ENCODE peak calls at places on chromosomes 3 and 15, in six cellular contexts. N is GM12878, L is A549, Q is K562, B is HepG2, M is upper lobe of left lung. V is an unnamed sample.

GRCh38 chr3:69320867-69321266 is 65.0 kb downstream of the FRMD4B start:
- ATAC-seq in N (peak), L (no peak), Q (no peak), B (no peak), M (peak), V (peak)

GRCh38 chr3:150248116-150248864 is 159.8 kb upstream of the TSC22D2 start:
- ATAC-seq in N (peak), L (no peak), Q (no peak), B (no peak), M (no peak), V (no peak)

GRCh38 chr15:73924258-73924921 is 1.9 kb upstream of the LOXL1 start:
- ATAC-seq in N (no peak), L (peak), Q (no peak), B (no peak), M (no peak), V (peak)

GRCh38 chr15:34759992-34760391 is 5.2 kb upstream of the GJD2 start:
- ATAC-seq in N (no peak), L (no peak), Q (no peak), B (no peak), M (no peak), V (no peak)

GRCh38 chr3:99928758-99929408 is 111.2 kb downstream of the CMSS1 start:
- ATAC-seq in N (no peak), L (no peak), Q (peak), B (no peak), M (no peak), V (peak)

GRCh38 chr3:171622126-171622525 is 161.9 kb upstream of the TNIK start:
- ATAC-seq in N (no peak), L (no peak), Q (no peak), B (no peak), M (no peak), V (no peak)

GRCh38 chr15:22942306-22942855 is 37.8 kb downstream of the CYFIP1 start:
- ATAC-seq in N (no peak), L (no peak), Q (no peak), B (no peak), M (no peak), V (no peak)

GRCh38 chr3:134322286-134322685 is 52.0 kb downstream of the AMOTL2 start:
- ATAC-seq in N (no peak), L (no peak), Q (no peak), B (no peak), M (no peak), V (no peak)

GRCh38 chr15:81062937-81063336 is 62.2 kb downstream of the TLNRD1 start:
- ATAC-seq in N (no peak), L (no peak), Q (no peak), B (no peak), M (no peak), V (no peak)

GRCh38 chr3:68987322-68987721 is 26.2 kb downstream of the EOGT start:
- ATAC-seq in N (no peak), L (no peak), Q (no peak), B (no peak), M (no peak), V (no peak)

GRCh38 chr3:188080091-188080490 is 73.9 kb upstream of the LPP start:
- ATAC-seq in N (no peak), L (no peak), Q (no peak), B (no peak), M (no peak), V (no peak)

GRCh38 chr3:188076176-188076575 is 77.8 kb upstream of the LPP start:
- ATAC-seq in N (no peak), L (no peak), Q (no peak), B (no peak), M (peak), V (peak)

GRCh38 chr3:188071636-188072035 is 82.3 kb upstream of the LPP start:
- ATAC-seq in N (no peak), L (no peak), Q (no peak), B (no peak), M (no peak), V (no peak)

GRCh38 chr3:188082040-188082439 is 71.9 kb upstream of the LPP start:
- ATAC-seq in N (no peak), L (no peak), Q (no peak), B (no peak), M (no peak), V (peak)

DNA sequence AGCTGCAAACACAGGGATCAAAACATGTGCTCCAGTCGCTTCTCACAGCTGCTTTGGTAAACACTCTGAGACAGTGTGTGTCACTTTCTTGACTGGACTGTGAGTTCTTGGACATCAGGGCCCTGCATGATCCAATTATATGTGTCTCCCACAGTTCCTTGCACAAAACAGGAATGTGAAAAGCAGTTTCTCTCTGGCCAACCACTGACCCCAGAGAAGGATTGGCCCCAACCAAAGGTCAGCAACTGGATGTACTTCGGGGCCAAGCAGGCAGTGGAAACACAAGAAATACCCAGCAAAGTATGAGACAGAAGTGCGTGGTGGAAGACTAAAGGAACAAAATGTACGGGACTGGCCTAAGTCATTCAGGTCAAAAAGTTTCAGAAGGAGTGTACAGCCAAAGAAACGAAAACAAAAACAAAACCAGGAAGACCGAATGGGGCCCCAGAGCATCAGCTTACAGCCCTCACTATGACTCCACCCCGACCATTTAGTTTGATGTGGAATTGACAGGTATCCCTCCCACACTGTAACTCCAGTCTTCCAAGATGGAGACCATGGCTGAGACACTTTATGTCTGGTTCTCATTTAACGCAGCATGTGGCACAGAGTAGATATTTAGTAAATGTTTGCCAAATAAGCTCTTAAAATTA is 76.7 kb upstream of the LPP start:
- ATAC-seq in N (no peak), L (no peak), Q (no peak), B (no peak), M (peak), V (peak)
- TF ChIP-seq EP300 in N (no peak), L (no peak), Q (no peak), B (no peak), M (peak), V (peak)

GRCh38 chr3:45659661-45660566 is 29.3 kb upstream of the SACM1L start:
- ATAC-seq in N (no peak), L (peak), Q (peak), B (peak), M (peak), V (peak)
- H3K4me3 ChIP-seq in N (no peak), L (no peak), Q (no peak), B (no peak), M (no peak), V (no peak)

GRCh38 chr15:68818671-68819450 is 1.8 kb downstream of the ANP32A start:
- ATAC-seq in N (peak), L (peak), Q (peak), B (no peak), M (no peak), V (no peak)

GRCh38 chr15:68821190-68821897 is 649 bp upstream of the ANP32A start:
- ATAC-seq in N (peak), L (peak), Q (peak), B (peak), M (no peak), V (peak)

GRCh38 chr15:68820589-68821189 is at the start of gene ANP32A:
- ATAC-seq in N (peak), L (peak), Q (peak), B (peak), M (peak), V (peak)

GRCh38 chr15:68819451-68820204 is 1.1 kb downstream of the ANP32A start:
- ATAC-seq in N (peak), L (peak), Q (peak), B (peak), M (no peak), V (peak)

GRCh38 chr15:68820205-68820588 is 498 bp downstream of the ANP32A start:
- ATAC-seq in N (peak), L (peak), Q (no peak), B (no peak), M (peak), V (no peak)
- TF ChIP-seq POLR2A in N (peak), L (peak), Q (no peak), B (peak), M (no peak), V (no peak)

DNA sequence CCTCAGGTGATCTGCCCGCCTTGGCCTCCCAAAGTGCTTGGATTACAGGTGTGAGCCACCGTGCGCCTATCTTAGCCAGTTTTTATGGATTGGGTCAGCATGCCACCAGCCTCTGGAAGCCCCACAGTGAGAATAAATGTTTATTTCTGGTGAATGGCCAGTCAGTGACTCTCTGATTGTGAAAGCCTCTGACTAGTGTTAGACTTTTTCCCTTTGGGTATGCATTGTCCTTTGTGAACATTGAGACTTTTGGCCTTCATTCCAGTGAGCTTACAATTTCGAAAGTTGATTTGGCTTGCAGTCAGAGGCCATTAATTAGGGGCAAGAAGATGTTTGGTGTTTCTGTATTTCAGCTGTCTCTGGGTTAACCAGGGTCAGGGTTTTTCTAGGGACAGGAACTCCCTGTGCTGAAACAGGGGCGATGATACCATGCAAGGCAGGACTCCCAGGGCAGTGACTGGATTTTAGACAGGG is 274.5 kb upstream of the C2CD4B start:
- ATAC-seq in N (no peak), L (no peak), Q (no peak), B (peak), M (no peak), V (peak)
- TF ChIP-seq EP300 in N (no peak), L (no peak), Q (no peak), B (peak), M (peak), V (no peak)

GRCh38 chr3:127697531-127698240 is 24.9 kb downstream of the ABTB1 start:
- ATAC-seq in N (peak), L (peak), Q (peak), B (peak), M (peak), V (peak)
- H3K4me3 ChIP-seq in N (no peak), L (no peak), Q (no peak), B (peak), M (no peak), V (no peak)

DNA sequence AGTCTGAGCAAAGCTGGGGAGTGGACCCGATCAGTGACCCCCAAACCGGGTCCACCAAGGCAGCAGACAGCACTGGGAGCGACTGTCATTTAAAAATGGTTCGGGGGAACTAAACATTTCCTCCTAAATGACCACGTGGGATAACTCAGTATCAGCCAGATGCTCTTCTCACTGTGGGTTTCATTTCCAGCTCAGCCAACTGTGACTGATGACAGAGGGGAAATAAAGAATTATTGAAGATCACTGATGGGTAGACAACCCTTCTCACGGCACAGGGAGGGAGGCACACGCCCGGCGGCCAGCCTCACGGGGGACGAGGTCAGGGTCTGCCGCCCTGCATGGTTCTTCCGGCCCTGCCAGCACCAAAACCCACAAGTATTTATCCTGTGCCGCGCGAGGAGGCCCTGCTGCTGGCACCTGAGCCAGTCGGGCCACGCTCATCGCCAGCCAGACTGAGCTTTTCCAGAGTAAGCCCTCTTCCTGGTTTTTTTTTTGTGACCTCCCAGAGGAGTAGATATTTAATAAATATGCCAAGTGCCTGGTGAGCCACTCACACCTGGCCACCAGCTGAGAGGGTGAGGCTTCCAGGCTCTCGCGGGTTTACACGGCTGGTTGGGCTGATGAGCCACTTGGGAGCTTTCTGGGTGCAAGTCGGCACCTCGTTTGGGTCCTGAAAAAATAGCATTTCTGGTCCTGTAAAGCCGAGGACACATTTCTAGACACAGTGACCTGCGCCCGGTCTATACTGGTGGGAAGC is 6.2 kb downstream of the MELTF start:
- ATAC-seq in N (peak), L (no peak), Q (no peak), B (no peak), M (no peak), V (no peak)
- TF ChIP-seq POLR2A in N (no peak), L (no peak), Q (no peak), B (no peak), M (no peak), V (no peak)

GRCh38 chr3:146532406-146532805 is 12.0 kb downstream of the PLSCR1 start:
- ATAC-seq in N (no peak), L (no peak), Q (no peak), B (no peak), M (no peak), V (no peak)

GRCh38 chr3:146528954-146529353 is 15.5 kb downstream of the PLSCR1 start:
- ATAC-seq in N (no peak), L (no peak), Q (no peak), B (no peak), M (no peak), V (no peak)

GRCh38 chr3:146524961-146525360 is 19.4 kb downstream of the PLSCR1 start:
- ATAC-seq in N (no peak), L (peak), Q (peak), B (no peak), M (no peak), V (no peak)

GRCh38 chr3:146530609-146531008 is 13.8 kb downstream of the PLSCR1 start:
- ATAC-seq in N (no peak), L (no peak), Q (no peak), B (no peak), M (no peak), V (no peak)
- TF ChIP-seq EP300 in N (no peak), L (no peak), Q (no peak), B (no peak), M (no peak), V (no peak)

GRCh38 chr3:20340324-20340928 is 154.4 kb upstream of the SGO1 start:
- ATAC-seq in N (peak), L (peak), Q (peak), B (peak), M (peak), V (peak)
- H3K4me3 ChIP-seq in N (no peak), L (no peak), Q (no peak), B (no peak), M (no peak), V (no peak)

GRCh38 chr15:39580630-39581500 is at the start of gene THBS1:
- ATAC-seq in N (peak), L (peak), Q (peak), B (peak), M (peak), V (peak)
- TF ChIP-seq POLR2A in N (no peak), L (peak), Q (no peak), B (peak), M (peak), V (peak)

GRCh38 chr3:157107644-157108133 is 52.3 kb downstream of the CCNL1 start:
- ATAC-seq in N (no peak), L (no peak), Q (no peak), B (no peak), M (no peak), V (no peak)
- TF ChIP-seq EP300 in N (no peak), L (no peak), Q (peak), B (no peak), M (no peak), V (no peak)